ENCODE peak calls at places on chromosomes 12 and 14, in eight cellular contexts. X, D, O, C, L, Q, M and R are unnamed samples.

GRCh38 chr12:45419317-45419716 is 203.4 kb downstream of the ANO6 start:
- DNase-seq in X (no peak), D (no peak), O (no peak), C (no peak), L (no peak), Q (no peak), M (no peak), R (no peak)

GRCh38 chr14:93369393-93370266 is 22.6 kb downstream of the COX8C start:
- DNase-seq in X (no peak), D (no peak), O (no peak), C (no peak), L (no peak), Q (no peak), M (no peak), R (no peak)

GRCh38 chr12:126890097-126890496 is 1376.9 kb upstream of the TMEM132C start:
- DNase-seq in X (no peak), D (no peak), O (no peak), C (no peak), L (no peak), Q (no peak), M (no peak), R (no peak)

GRCh38 chr14:77140937-77141591 is 527 bp downstream of the ZDHHC22 start:
- DNase-seq in X (no peak), D (peak), O (peak), C (no peak), L (no peak), Q (no peak), M (no peak), R (no peak)

GRCh38 chr14:105711058-105711620 is 184.8 kb downstream of the TMEM121 start:
- DNase-seq in X (no peak), D (no peak), O (no peak), C (no peak), L (no peak), Q (no peak), M (no peak), R (no peak)

GRCh38 chr12:93896427-93896826 is 219.3 kb downstream of the CRADD start:
- DNase-seq in X (no peak), D (no peak), O (no peak), C (no peak), L (no peak), Q (no peak), M (no peak), R (no peak)

GRCh38 chr12:2451025-2451424 is 343.7 kb upstream of the FKBP4 start:
- DNase-seq in X (no peak), D (no peak), O (no peak), C (no peak), L (no peak), Q (no peak), M (no peak), R (no peak)

GRCh38 chr12:93019240-93019910 is 90.3 kb upstream of the EEA1 start:
- DNase-seq in X (no peak), D (no peak), O (no peak), C (no peak), L (peak), Q (no peak), M (no peak), R (no peak)